ENCODE peak calls at places on chromosomes 3 and 15, in five cellular contexts. F is breast epithelium, D is suprapubic skin, U is HCT116, G is prostate gland. H is an unnamed sample.

GRCh38 chr15:39230205-39230916 is 350.5 kb upstream of the THBS1 start:
- DNase-seq in F (no peak), D (no peak), U (no peak), G (no peak), H (no peak)

GRCh38 chr15:87129916-87130315 is 1050.2 kb downstream of the AGBL1 start:
- DNase-seq in F (no peak), D (no peak), U (no peak), G (no peak), H (no peak)

GRCh38 chr3:186209810-186210752 is 101.2 kb upstream of the ETV5 start:
- DNase-seq in F (no peak), D (no peak), U (no peak), G (peak), H (no peak)

GRCh38 chr15:94306700-94307650 is 75.6 kb downstream of the MCTP2 start:
- DNase-seq in F (no peak), D (no peak), U (no peak), G (no peak), H (no peak)

GRCh38 chr3:148066787-148067186 is 630.9 kb upstream of the AGTR1 start:
- DNase-seq in F (no peak), D (no peak), U (no peak), G (no peak), H (no peak)

GRCh38 chr3:192445768-192446644 is 281.3 kb downstream of the FGF12 start:
- DNase-seq in F (no peak), D (no peak), U (no peak), G (no peak), H (no peak)

GRCh38 chr3:195440379-195440778 is 2.4 kb downstream of the ACAP2 start:
- DNase-seq in F (no peak), D (no peak), U (no peak), G (no peak), H (no peak)

GRCh38 chr3:162780313-162780712 is 1283.7 kb downstream of the OTOL1 start:
- DNase-seq in F (no peak), D (no peak), U (no peak), G (no peak), H (no peak)

GRCh38 chr15:92714071-92714456 is 58.5 kb upstream of the FAM174B start:
- DNase-seq in F (no peak), D (no peak), U (no peak), G (peak), H (no peak)

GRCh38 chr3:187051066-187051465 is 88.2 kb downstream of the RPL39L start:
- DNase-seq in F (no peak), D (no peak), U (no peak), G (no peak), H (peak)

GRCh38 chr15:82551646-82552247 is 11.5 kb upstream of the RPS17 start:
- DNase-seq in F (no peak), D (no peak), U (no peak), G (no peak), H (no peak)

GRCh38 chr3:148464246-148464645 is 233.5 kb upstream of the AGTR1 start:
- DNase-seq in F (no peak), D (no peak), U (no peak), G (no peak), H (no peak)

GRCh38 chr3:123289336-123290106 is 87.8 kb downstream of the SEC22A start:
- DNase-seq in F (no peak), D (no peak), U (no peak), G (no peak), H (peak)

GRCh38 chr3:126036056-126036549 is 47.8 kb downstream of the SLC41A3 start:
- DNase-seq in F (no peak), D (peak), U (no peak), G (no peak), H (peak)

GRCh38 chr3:161405836-161406235 is 34.5 kb upstream of the SPTSSB start:
- DNase-seq in F (no peak), D (no peak), U (no peak), G (no peak), H (no peak)

GRCh38 chr3:115960799-115961198 is 337.5 kb downstream of the GAP43 start:
- DNase-seq in F (no peak), D (no peak), U (no peak), G (no peak), H (no peak)

GRCh38 chr15:67433495-67434099 is 87.3 kb upstream of the C15orf61 start:
- DNase-seq in F (no peak), D (no peak), U (peak), G (peak), H (no peak)

GRCh38 chr3:187101184-187102072 is 37.9 kb downstream of the RPL39L start:
- DNase-seq in F (peak), D (no peak), U (no peak), G (no peak), H (no peak)

GRCh38 chr15:80604583-80605506 is 90.3 kb upstream of the ABHD17C start:
- DNase-seq in F (no peak), D (no peak), U (no peak), G (no peak), H (peak)

GRCh38 chr3:58059349-58060321 is 51.4 kb downstream of the FLNB start:
- DNase-seq in F (no peak), D (no peak), U (no peak), G (no peak), H (no peak)

DNA sequence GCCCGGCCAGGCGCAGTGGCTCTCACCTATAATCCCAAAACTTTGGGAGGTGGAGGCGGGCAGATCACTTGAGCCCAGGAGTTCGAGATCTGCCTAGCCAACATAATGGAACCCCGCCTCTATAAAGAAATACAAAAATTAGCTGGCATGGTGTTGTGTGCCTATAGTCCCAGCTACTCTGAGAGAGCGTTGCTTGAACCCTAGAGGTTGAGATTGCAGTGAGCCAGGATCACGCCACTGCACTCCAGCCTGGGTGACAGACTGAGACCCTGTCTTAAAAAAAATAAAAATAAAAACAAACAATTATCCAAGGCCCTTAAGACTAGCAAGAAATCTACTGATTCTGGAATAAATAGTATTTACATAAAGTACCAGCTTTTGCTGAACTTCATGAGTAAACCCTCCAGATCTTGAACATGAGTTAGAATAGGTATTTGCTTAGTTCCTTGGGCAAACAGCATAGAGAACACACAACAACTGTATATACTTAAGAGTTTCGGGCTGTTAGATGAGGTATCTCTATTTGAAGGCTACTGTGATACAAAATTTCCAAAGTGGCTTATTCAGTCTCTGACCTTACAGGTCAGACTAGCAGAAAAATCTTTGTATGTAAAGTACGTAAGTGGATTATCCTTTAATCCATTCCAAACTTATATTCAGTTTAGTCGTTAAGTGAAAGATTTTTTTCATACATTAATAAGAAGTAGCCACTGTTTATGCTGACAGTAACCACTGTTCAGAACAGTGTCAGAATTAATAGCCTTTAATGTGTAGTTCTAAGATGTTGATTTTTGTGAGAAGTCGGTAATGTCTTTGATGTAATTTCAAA is 171.1 kb upstream of the CGNL1 start:
- DNase-seq in F (no peak), D (no peak), U (no peak), G (no peak), H (no peak)
- H3K4me3 ChIP-seq in F (no peak), D (no peak), U (no peak), G (no peak), H (no peak)

DNA sequence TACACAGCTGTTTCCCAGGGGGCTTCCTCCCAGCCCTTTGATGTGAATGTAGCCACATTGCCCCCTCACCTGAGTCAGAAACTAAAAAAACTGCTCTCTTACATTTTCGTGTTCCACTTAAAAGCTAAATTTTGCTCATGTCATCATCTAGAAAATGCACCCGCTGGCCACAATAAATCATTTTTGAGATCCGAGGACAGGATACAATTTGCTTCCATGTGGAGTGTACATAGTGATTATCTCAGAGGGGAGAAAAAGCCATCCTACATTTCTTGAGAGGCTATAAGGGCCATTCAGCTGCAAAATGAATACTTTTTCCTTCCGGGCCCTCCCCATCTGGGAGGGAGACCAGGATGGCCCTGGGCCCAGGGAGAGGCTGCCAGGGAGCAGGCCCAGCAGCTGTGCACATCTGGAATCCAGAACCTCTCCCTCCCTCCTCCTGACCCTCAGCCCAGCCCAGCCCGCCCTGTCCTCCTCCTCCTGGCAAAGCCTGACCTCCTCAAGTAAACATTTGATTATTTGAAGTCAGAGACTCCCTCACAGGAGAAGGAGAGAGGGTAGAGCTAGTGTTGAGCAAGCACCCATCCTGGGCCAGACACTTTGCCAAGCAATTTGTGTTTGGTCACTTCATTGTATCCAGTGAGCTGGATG is 59.1 kb downstream of the CORO2B start:
- DNase-seq in F (no peak), D (peak), U (no peak), G (peak), H (no peak)
- TF ChIP-seq POLR2AphosphoS5 in F (no peak), D (no peak), U (no peak), G (no peak), H (peak)

GRCh38 chr15:25789616-25790002 is 73.5 kb downstream of the ATP10A start:
- DNase-seq in F (no peak), D (no peak), U (no peak), G (no peak), H (no peak)
- H3K4me3 ChIP-seq in F (no peak), D (no peak), U (no peak), G (no peak), H (no peak)

GRCh38 chr15:31365655-31366127 is 39.1 kb downstream of the KLF13 start:
- DNase-seq in F (peak), D (peak), U (no peak), G (peak), H (peak)
- TF ChIP-seq POLR2AphosphoS5 in F (peak), D (peak), U (no peak), G (peak), H (peak)

GRCh38 chr3:157063926-157064325 is 96.0 kb downstream of the CCNL1 start:
- DNase-seq in F (no peak), D (no peak), U (no peak), G (no peak), H (peak)
- H3K4me3 ChIP-seq in F (no peak), D (no peak), U (no peak), G (no peak), H (no peak)

GRCh38 chr3:184786271-184787010 is 25.5 kb upstream of the VPS8 start:
- DNase-seq in F (no peak), D (no peak), U (no peak), G (no peak), H (no peak)
- TF ChIP-seq POLR2AphosphoS5 in F (no peak), D (no peak), U (no peak), G (no peak), H (peak)

DNA sequence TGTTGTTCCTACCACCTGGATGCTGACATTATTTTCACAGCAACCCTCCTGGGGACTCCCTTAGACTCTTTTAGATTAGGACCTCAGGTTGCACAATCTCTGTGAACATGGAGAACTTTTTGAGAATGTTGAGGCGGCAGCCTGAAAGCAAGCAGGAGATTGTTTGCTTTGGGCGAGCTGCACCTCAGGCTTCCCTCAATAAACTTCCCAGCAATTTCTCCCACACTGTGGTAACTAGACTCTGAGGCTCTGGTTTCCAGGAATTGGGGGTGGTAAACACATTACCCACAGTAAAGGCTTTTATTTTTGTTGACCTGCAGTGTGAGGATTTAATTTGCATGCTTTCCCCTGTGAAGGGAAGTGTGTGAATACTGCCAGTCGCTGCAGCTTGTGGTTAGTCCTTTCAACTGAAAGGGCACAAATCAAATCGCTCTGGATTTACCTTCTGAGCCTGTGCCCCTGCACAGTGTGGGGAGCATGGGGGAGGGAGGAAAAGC is 35.2 kb upstream of the SIAH2 start:
- DNase-seq in F (no peak), D (no peak), U (no peak), G (peak), H (peak)
- H3K4me3 ChIP-seq in F (no peak), D (no peak), U (no peak), G (no peak), H (no peak)

DNA sequence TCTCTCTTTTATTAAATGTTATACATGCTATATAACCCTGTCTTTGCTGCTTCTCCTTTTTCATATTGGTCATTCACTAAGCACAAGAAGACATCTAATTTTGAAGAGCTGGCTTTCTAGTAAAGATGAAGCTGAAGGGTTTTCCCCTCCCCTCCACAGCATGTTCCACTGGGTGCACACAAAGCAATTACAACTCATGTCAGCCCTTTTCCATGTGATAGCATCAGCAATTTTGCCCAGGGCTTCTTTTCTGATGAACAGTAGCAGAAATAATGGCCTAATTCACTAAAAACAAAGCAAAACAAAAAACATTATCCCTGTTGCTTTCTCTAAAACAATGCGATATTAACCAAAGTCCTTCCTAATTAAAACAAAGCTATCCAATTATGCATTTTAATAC is 12.0 kb upstream of the PIK3R4 start:
- DNase-seq in F (no peak), D (no peak), U (no peak), G (no peak), H (no peak)
- TF ChIP-seq POLR2AphosphoS5 in F (no peak), D (no peak), U (no peak), G (no peak), H (no peak)

GRCh38 chr15:96340348-96340610 is 9.8 kb downstream of the NR2F2 start:
- DNase-seq in F (no peak), D (no peak), U (no peak), G (no peak), H (no peak)

GRCh38 chr15:96337991-96338771 is 7.7 kb downstream of the NR2F2 start:
- DNase-seq in F (no peak), D (no peak), U (no peak), G (no peak), H (no peak)

GRCh38 chr15:96340611-96341464 is 10.3 kb downstream of the NR2F2 start:
- DNase-seq in F (no peak), D (no peak), U (no peak), G (no peak), H (peak)

GRCh38 chr15:96338772-96339661 is 8.5 kb downstream of the NR2F2 start:
- DNase-seq in F (no peak), D (no peak), U (no peak), G (no peak), H (peak)

DNA sequence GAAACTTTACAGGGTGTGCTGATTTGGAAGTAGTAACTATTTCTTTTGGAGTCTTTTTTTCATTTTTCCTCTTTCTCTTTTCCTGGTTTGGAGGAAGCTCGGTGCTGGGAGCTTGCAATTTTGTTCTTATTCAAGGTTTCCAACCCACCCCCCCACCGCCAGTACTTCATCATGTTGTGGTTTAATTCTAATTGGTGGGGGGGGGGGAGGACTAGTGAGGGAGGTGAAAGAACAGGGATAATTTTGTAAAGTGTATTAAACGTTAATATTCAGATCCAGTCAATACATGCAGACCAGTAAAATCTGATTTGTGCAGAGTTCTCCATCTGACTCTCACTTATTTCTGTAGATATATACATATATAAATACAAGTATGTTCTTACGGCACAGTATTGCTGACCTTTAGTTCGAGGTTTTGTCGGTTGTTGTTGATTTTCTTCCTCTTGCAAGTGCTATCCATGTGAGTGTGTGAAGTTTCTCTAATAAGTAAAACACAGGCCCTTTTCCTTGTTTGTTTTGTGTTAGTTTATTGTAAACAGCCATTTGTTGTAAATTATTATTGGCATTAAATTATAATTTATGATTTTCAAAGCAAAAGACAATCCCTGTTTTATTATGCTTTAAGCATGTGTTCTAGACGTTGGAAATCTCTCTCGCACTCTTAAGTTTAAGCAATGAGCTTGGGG is 9.3 kb downstream of the NR2F2 start:
- DNase-seq in F (no peak), D (no peak), U (no peak), G (no peak), H (peak)
- H3K4me3 ChIP-seq in F (peak), D (peak), U (no peak), G (peak), H (peak)

H was measured in esophagus muscularis mucosa.